ENCODE peak calls at places on chromosomes 2 and 18, in six cellular contexts. R is epithelial cell of prostate, Q is NCI-H2171, K is germinal center, B is OCI-LY7, T is GM03348. J is an unnamed sample.

GRCh38 chr2:31216734-31217133 is 581 bp downstream of the CAPN14 start:
- DNase-seq in T (no peak), B (no peak), R (no peak), K (no peak), Q (no peak), J (no peak)

GRCh38 chr2:76427447-76427846 is 716.7 kb upstream of the GCFC2 start:
- DNase-seq in Q (no peak), B (no peak), K (no peak), R (no peak), T (no peak), J (no peak)

GRCh38 chr2:167954500-167954899 is 292.9 kb downstream of the STK39 start:
- DNase-seq in B (no peak), Q (no peak), T (no peak), R (no peak), K (no peak), J (no peak)

GRCh38 chr18:7817596-7817995 is 250.5 kb downstream of the PTPRM start:
- DNase-seq in T (peak), R (no peak), K (no peak), B (no peak), Q (no peak), J (no peak)

GRCh38 chr2:76193098-76193497 is 482.4 kb upstream of the GCFC2 start:
- DNase-seq in Q (no peak), B (no peak), R (no peak), T (no peak), K (no peak), J (no peak)

GRCh38 chr2:17328161-17328560 is 190.1 kb downstream of the RAD51AP2 start:
- DNase-seq in T (no peak), K (no peak), R (no peak), Q (no peak), B (no peak), J (no peak)

GRCh38 chr2:107645586-107645985 is 181.1 kb upstream of the RGPD4 start:
- DNase-seq in B (no peak), Q (no peak), R (no peak), T (no peak), K (no peak), J (no peak)

GRCh38 chr2:45943231-45944044 is 292.0 kb downstream of the PRKCE start:
- DNase-seq in B (no peak), Q (no peak), T (no peak), K (no peak), R (no peak), J (no peak)

GRCh38 chr2:207320381-207321159 is 154.8 kb upstream of the KLF7 start:
- DNase-seq in T (no peak), B (no peak), K (no peak), Q (no peak), R (no peak), J (no peak)

GRCh38 chr2:150097891-150098595 is 389.4 kb downstream of the RND3 start:
- DNase-seq in R (no peak), B (no peak), T (peak), K (no peak), Q (no peak), J (no peak)

GRCh38 chr2:71545572-71546274 is 92.4 kb downstream of the DYSF start:
- DNase-seq in B (peak), R (no peak), Q (peak), K (peak), T (peak), J (no peak)

J was measured in central memory CD8-positive, alpha-beta T cell.